ENCODE peak calls at places on chromosome 18, in eight cellular contexts. G, K, X, Y, W, U, N and I are unnamed samples.

GRCh38 chr18:56402872-56403516 is 235.4 kb downstream of the TXNL1 start:
- DNase-seq in W (peak), U (no peak), G (no peak), Y (peak), N (no peak), X (no peak), K (no peak), I (no peak)

GRCh38 chr18:24176727-24177416 is 38.0 kb downstream of the CABYR start:
- DNase-seq in K (peak), N (peak), U (peak), G (peak), Y (peak), W (no peak), X (no peak), I (no peak)

GRCh38 chr18:78882585-78882984 is 97.0 kb upstream of the SALL3 start:
- DNase-seq in X (no peak), G (no peak), K (no peak), N (no peak), Y (no peak), U (no peak), W (no peak), I (no peak)

GRCh38 chr18:53534695-53535094 is 689.8 kb downstream of the MBD2 start:
- DNase-seq in W (no peak), X (no peak), G (peak), Y (no peak), K (no peak), N (no peak), U (no peak), I (no peak)

GRCh38 chr18:32552421-32553030 is 81.8 kb upstream of the GAREM1 start:
- DNase-seq in N (peak), G (peak), W (peak), X (no peak), Y (peak), U (peak), K (peak), I (no peak)

GRCh38 chr18:39435209-39435608 is 1869.6 kb upstream of the CELF4 start:
- DNase-seq in X (no peak), G (no peak), U (no peak), K (no peak), Y (no peak), N (no peak), W (no peak), I (no peak)

GRCh38 chr18:2897448-2898052 is 50.7 kb downstream of the EMILIN2 start:
- DNase-seq in W (no peak), U (no peak), X (no peak), K (no peak), N (no peak), G (no peak), Y (no peak), I (no peak)

GRCh38 chr18:60984496-60984895 is 348.7 kb upstream of the CDH20 start:
- DNase-seq in G (no peak), U (no peak), K (no peak), W (peak), Y (no peak), N (no peak), X (no peak), I (no peak)

GRCh38 chr18:25169701-25170100 is 182.3 kb downstream of the ZNF521 start:
- DNase-seq in K (no peak), X (no peak), U (no peak), W (no peak), G (no peak), Y (no peak), N (no peak), I (no peak)

GRCh38 chr18:60676807-60677206 is 304.2 kb upstream of the MC4R start:
- DNase-seq in Y (no peak), W (no peak), X (no peak), N (no peak), K (no peak), U (no peak), G (no peak), I (no peak)

GRCh38 chr18:13268035-13268700 is 49.6 kb downstream of the LDLRAD4 start:
- DNase-seq in N (no peak), X (no peak), W (peak), K (no peak), Y (no peak), G (no peak), U (no peak), I (no peak)

GRCh38 chr18:57929922-57930321 is 114.1 kb upstream of the NEDD4L start:
- DNase-seq in G (no peak), U (no peak), Y (no peak), N (no peak), W (no peak), K (peak), X (no peak), I (no peak)

GRCh38 chr18:2536493-2536892 is 34.8 kb downstream of the METTL4 start:
- DNase-seq in G (no peak), X (no peak), N (no peak), K (no peak), Y (no peak), W (peak), U (no peak), I (no peak)

GRCh38 chr18:50569930-50570329 is 10.0 kb downstream of the MAPK4 start:
- DNase-seq in K (no peak), U (peak), N (no peak), X (no peak), W (no peak), G (no peak), Y (no peak), I (no peak)